ENCODE peak calls at places on chromosome 20, in six cellular contexts. One of them, this sample, is unnamed.
A peak's percentile ranks its signal among the peaks of the same experiment; 100 is the strongest.

GRCh38 chr20:46348972-46349741 is 40.9 kb upstream of the CDH22 start:
- ATAC-seq in activated CD8-positive, alpha-beta T cell treated with anti-CD3 and anti-CD28 coated beads for 36 hours: peak; percentile 68
- ATAC-seq in stimulated activated naive CD8-positive, alpha-beta T cell treated with anti-CD3 and anti-CD28 coated beads, Interleukin-15, amount 100 ng/mL, for 72 hours: peak; percentile 52
- ATAC-seq in central memory CD8-positive, alpha-beta T cell: no peak
- ATAC-seq in heart left ventricle: peak; percentile 75
- ATAC-seq in left cardiac atrium: peak; percentile 67
- ATAC-seq in this sample: no peak

GRCh38 chr20:21613512-21613911 is 92.0 kb upstream of the PAX1 start:
- ATAC-seq in left cardiac atrium: no peak
- ATAC-seq in stimulated activated naive CD8-positive, alpha-beta T cell treated with anti-CD3 and anti-CD28 coated beads, Interleukin-15, amount 100 ng/mL, for 72 hours: no peak
- ATAC-seq in central memory CD8-positive, alpha-beta T cell: no peak
- ATAC-seq in heart left ventricle: no peak
- ATAC-seq in activated CD8-positive, alpha-beta T cell treated with anti-CD3 and anti-CD28 coated beads for 36 hours: no peak
- ATAC-seq in this sample: no peak

GRCh38 chr20:49762940-49763766 is 49.5 kb upstream of the B4GALT5 start:
- ATAC-seq in activated CD8-positive, alpha-beta T cell treated with anti-CD3 and anti-CD28 coated beads for 36 hours: no peak
- ATAC-seq in heart left ventricle: no peak
- ATAC-seq in left cardiac atrium: no peak
- ATAC-seq in stimulated activated naive CD8-positive, alpha-beta T cell treated with anti-CD3 and anti-CD28 coated beads, Interleukin-15, amount 100 ng/mL, for 72 hours: no peak
- ATAC-seq in central memory CD8-positive, alpha-beta T cell: no peak
- ATAC-seq in this sample: no peak

GRCh38 chr20:38050691-38051090 is 17.1 kb downstream of the RPRD1B start:
- ATAC-seq in stimulated activated naive CD8-positive, alpha-beta T cell treated with anti-CD3 and anti-CD28 coated beads, Interleukin-15, amount 100 ng/mL, for 72 hours: peak; percentile 73
- ATAC-seq in central memory CD8-positive, alpha-beta T cell: no peak
- ATAC-seq in left cardiac atrium: peak; percentile 70
- ATAC-seq in activated CD8-positive, alpha-beta T cell treated with anti-CD3 and anti-CD28 coated beads for 36 hours: peak; percentile 66
- ATAC-seq in heart left ventricle: no peak
- ATAC-seq in this sample: no peak

GRCh38 chr20:46343358-46344357 is 35.4 kb upstream of the CDH22 start:
- ATAC-seq in activated CD8-positive, alpha-beta T cell treated with anti-CD3 and anti-CD28 coated beads for 36 hours: no peak
- ATAC-seq in central memory CD8-positive, alpha-beta T cell: no peak
- ATAC-seq in left cardiac atrium: no peak
- ATAC-seq in heart left ventricle: no peak
- ATAC-seq in stimulated activated naive CD8-positive, alpha-beta T cell treated with anti-CD3 and anti-CD28 coated beads, Interleukin-15, amount 100 ng/mL, for 72 hours: peak; percentile 61
- ATAC-seq in this sample: peak; percentile 58

GRCh38 chr20:10131612-10132345 is 86.9 kb upstream of the SNAP25 start:
- ATAC-seq in heart left ventricle: peak; percentile 99
- ATAC-seq in left cardiac atrium: peak; percentile 97
- ATAC-seq in activated CD8-positive, alpha-beta T cell treated with anti-CD3 and anti-CD28 coated beads for 36 hours: no peak
- ATAC-seq in stimulated activated naive CD8-positive, alpha-beta T cell treated with anti-CD3 and anti-CD28 coated beads, Interleukin-15, amount 100 ng/mL, for 72 hours: no peak
- ATAC-seq in central memory CD8-positive, alpha-beta T cell: no peak
- ATAC-seq in this sample: no peak

GRCh38 chr20:51002633-51003032 is 20.3 kb downstream of the KCNG1 start:
- ATAC-seq in left cardiac atrium: no peak
- ATAC-seq in heart left ventricle: no peak
- ATAC-seq in stimulated activated naive CD8-positive, alpha-beta T cell treated with anti-CD3 and anti-CD28 coated beads, Interleukin-15, amount 100 ng/mL, for 72 hours: no peak
- ATAC-seq in activated CD8-positive, alpha-beta T cell treated with anti-CD3 and anti-CD28 coated beads for 36 hours: no peak
- ATAC-seq in central memory CD8-positive, alpha-beta T cell: no peak
- ATAC-seq in this sample: no peak

GRCh38 chr20:35503841-35504460 is 25.5 kb downstream of the C20orf173 start:
- ATAC-seq in stimulated activated naive CD8-positive, alpha-beta T cell treated with anti-CD3 and anti-CD28 coated beads, Interleukin-15, amount 100 ng/mL, for 72 hours: no peak
- ATAC-seq in heart left ventricle: peak; percentile 29
- ATAC-seq in activated CD8-positive, alpha-beta T cell treated with anti-CD3 and anti-CD28 coated beads for 36 hours: no peak
- ATAC-seq in left cardiac atrium: peak; percentile 30
- ATAC-seq in central memory CD8-positive, alpha-beta T cell: no peak
- ATAC-seq in this sample: no peak

GRCh38 chr20:15618912-15619311 is 954.3 kb downstream of the KIF16B start:
- ATAC-seq in left cardiac atrium: no peak
- ATAC-seq in activated CD8-positive, alpha-beta T cell treated with anti-CD3 and anti-CD28 coated beads for 36 hours: no peak
- ATAC-seq in heart left ventricle: no peak
- ATAC-seq in central memory CD8-positive, alpha-beta T cell: no peak
- ATAC-seq in stimulated activated naive CD8-positive, alpha-beta T cell treated with anti-CD3 and anti-CD28 coated beads, Interleukin-15, amount 100 ng/mL, for 72 hours: no peak
- ATAC-seq in this sample: no peak

GRCh38 chr20:32567384-32568178 is 17.6 kb downstream of the NOL4L start:
- ATAC-seq in heart left ventricle: no peak
- ATAC-seq in central memory CD8-positive, alpha-beta T cell: no peak
- ATAC-seq in activated CD8-positive, alpha-beta T cell treated with anti-CD3 and anti-CD28 coated beads for 36 hours: no peak
- ATAC-seq in left cardiac atrium: no peak
- ATAC-seq in stimulated activated naive CD8-positive, alpha-beta T cell treated with anti-CD3 and anti-CD28 coated beads, Interleukin-15, amount 100 ng/mL, for 72 hours: no peak
- ATAC-seq in this sample: no peak